ENCODE peak calls at places on chromosome 2, in five cellular contexts. X, K, T, P and D are unnamed samples.

GRCh38 chr2:144183744-144184143 is 336.2 kb downstream of the ZEB2 start:
- DNase-seq in X (peak), K (no peak), T (peak), P (no peak), D (no peak)

GRCh38 chr2:23548143-23548769 is 163.3 kb downstream of the KLHL29 start:
- DNase-seq in X (no peak), K (no peak), T (no peak), P (no peak), D (no peak)

GRCh38 chr2:234287650-234288049 is 209.2 kb downstream of the ARL4C start:
- DNase-seq in X (no peak), K (no peak), T (no peak), P (no peak), D (no peak)

GRCh38 chr2:47890711-47891368 is 15.5 kb downstream of the FBXO11 start:
- DNase-seq in X (no peak), K (no peak), T (no peak), P (no peak), D (no peak)

GRCh38 chr2:227000123-227000522 is 163.9 kb downstream of the COL4A4 start:
- DNase-seq in X (no peak), K (no peak), T (no peak), P (no peak), D (no peak)

GRCh38 chr2:18336975-18337374 is 223.5 kb downstream of the RDH14 start:
- DNase-seq in X (no peak), K (no peak), T (no peak), P (peak), D (no peak)

GRCh38 chr2:107202962-107203591 is 317.1 kb upstream of the ST6GAL2 start:
- DNase-seq in X (no peak), K (no peak), T (no peak), P (no peak), D (no peak)

GRCh38 chr2:240926516-240927389 is 20.6 kb downstream of the CROCC2 start:
- DNase-seq in X (no peak), K (no peak), T (peak), P (no peak), D (peak)

GRCh38 chr2:150485871-150486538 is 1.5 kb downstream of the RND3 start:
- DNase-seq in X (no peak), K (peak), T (no peak), P (peak), D (peak)

GRCh38 chr2:172698041-172698863 is 37.4 kb upstream of the RAPGEF4 start:
- DNase-seq in X (no peak), K (no peak), T (peak), P (peak), D (no peak)